ENCODE peak calls at places on chromosomes 16 and 17, in six cellular contexts. J, X, P, W, Y and S are unnamed samples.

GRCh38 chr17:73820686-73821448 is 176.6 kb upstream of the SDK2 start:
- DNase-seq in X (no peak), Y (no peak), W (peak; percentile 30), J (no peak), P (no peak), S (no peak)

GRCh38 chr16:7397901-7398300 is 65.3 kb downstream of the RBFOX1 start:
- DNase-seq in P (no peak), Y (no peak), J (no peak), W (no peak), X (no peak), S (peak; percentile 9)

GRCh38 chr17:66531826-66532439 is 229.5 kb downstream of the PRKCA start:
- DNase-seq in Y (no peak), W (no peak), J (no peak), X (no peak), P (no peak), S (no peak)

GRCh38 chr16:55773859-55774549 is 58.9 kb downstream of the CES1 start:
- DNase-seq in W (no peak), X (no peak), P (no peak), J (no peak), Y (no peak), S (no peak)

GRCh38 chr16:66275795-66276428 is 90.6 kb upstream of the CDH5 start:
- DNase-seq in J (no peak), W (no peak), P (no peak), X (no peak), Y (no peak), S (peak; percentile 60)

GRCh38 chr17:71472809-71473789 is 647.7 kb upstream of the SOX9 start:
- DNase-seq in J (no peak), Y (no peak), W (peak; percentile 1), X (no peak), P (peak; percentile 6), S (peak; percentile 43)

GRCh38 chr17:74407384-74407783 is 24.5 kb upstream of the GPRC5C start:
- DNase-seq in Y (no peak), J (no peak), X (no peak), P (no peak), W (no peak), S (no peak)

GRCh38 chr16:87851141-87851587 is 18.1 kb downstream of the SLC7A5 start:
- DNase-seq in Y (no peak), W (no peak), X (no peak), P (no peak), J (no peak), S (no peak)

GRCh38 chr17:60652484-60653247 is 25.0 kb upstream of the BCAS3 start:
- DNase-seq in P (no peak), X (no peak), W (no peak), Y (no peak), J (no peak), S (no peak)

GRCh38 chr17:28982191-28982793 is 23.5 kb downstream of the SEZ6 start:
- DNase-seq in P (peak; percentile 43), X (peak; percentile 13), J (no peak), Y (no peak), W (no peak), S (no peak)

GRCh38 chr16:3171855-3172593 is 16.0 kb upstream of the OR1F1 start:
- DNase-seq in X (no peak), P (no peak), Y (no peak), J (no peak), W (no peak), S (no peak)

GRCh38 chr17:73119631-73120030 is 27.1 kb upstream of the SLC39A11 start:
- DNase-seq in W (no peak), X (no peak), P (no peak), J (no peak), Y (no peak), S (no peak)

GRCh38 chr16:66457888-66458287 is 30.8 kb downstream of the BEAN1 start:
- DNase-seq in X (no peak), Y (no peak), P (no peak), J (no peak), W (no peak), S (peak; percentile 14)

GRCh38 chr16:82240111-82240510 is 70.1 kb upstream of the MPHOSPH6 start:
- DNase-seq in X (no peak), W (no peak), J (no peak), P (no peak), Y (no peak), S (no peak)

GRCh38 chr17:59707971-59708425 is 544 bp downstream of the VMP1 start:
- DNase-seq in J (no peak), X (no peak), P (no peak), W (no peak), Y (no peak), S (no peak)

GRCh38 chr16:87178977-87179376 is 138.2 kb downstream of the C16orf95 start:
- DNase-seq in Y (peak; percentile 41), J (no peak), W (no peak), P (peak; percentile 59), X (no peak), S (peak; percentile 24)

GRCh38 chr16:75243667-75244224 is 7.7 kb downstream of the BCAR1 start:
- DNase-seq in P (no peak), W (no peak), J (no peak), Y (peak; percentile 35), X (no peak), S (no peak)

GRCh38 chr17:1627987-1628855 is at the start of gene SLC43A2:
- DNase-seq in W (peak; percentile 95), P (peak; percentile 79), Y (peak; percentile 80), J (peak; percentile 61), X (peak; percentile 75), S (peak; percentile 87)

GRCh38 chr17:43434902-43435319 is 36.1 kb downstream of the ARL4D start:
- DNase-seq in J (no peak), Y (no peak), W (no peak), P (no peak), X (no peak), S (no peak)

GRCh38 chr17:68172461-68172954 is 75.3 kb upstream of the AMZ2 start:
- DNase-seq in P (peak; percentile 73), W (peak; percentile 63), Y (peak; percentile 72), J (peak; percentile 7), X (peak; percentile 61), S (peak; percentile 65)

GRCh38 chr17:7825206-7825980 is 8.6 kb upstream of the KDM6B start:
- DNase-seq in Y (no peak), X (no peak), P (no peak), J (no peak), W (peak; percentile 72), S (peak; percentile 74)

GRCh38 chr16:85574672-85575475 is 38.2 kb upstream of the GSE1 start:
- DNase-seq in X (no peak), W (peak; percentile 59), Y (no peak), J (no peak), P (no peak), S (no peak)

GRCh38 chr16:30875881-30876791 is 17.7 kb downstream of the BCL7C start:
- DNase-seq in J (no peak), W (no peak), X (no peak), Y (no peak), P (no peak), S (peak; percentile 67)

GRCh38 chr17:44906987-44907681 is 7.9 kb upstream of the EFTUD2 start:
- DNase-seq in X (no peak), P (no peak), W (no peak), Y (no peak), J (no peak), S (no peak)

GRCh38 chr17:36661047-36661666 is 59.8 kb downstream of the MRM1 start:
- DNase-seq in P (no peak), Y (no peak), J (no peak), W (peak; percentile 71), X (no peak), S (no peak)

GRCh38 chr16:31008154-31008950 is 2.1 kb downstream of the STX1B start:
- DNase-seq in Y (no peak), J (no peak), W (no peak), X (no peak), P (no peak), S (peak; percentile 55)

GRCh38 chr17:18219016-18219415 is 6.4 kb upstream of the LLGL1 start:
- DNase-seq in X (no peak), P (no peak), Y (peak; percentile 74), W (no peak), J (no peak), S (no peak)

GRCh38 chr17:38585056-38585804 is 20.5 kb downstream of the SRCIN1 start:
- DNase-seq in W (no peak), Y (no peak), X (no peak), P (no peak), J (no peak), S (no peak)

GRCh38 chr16:86288716-86289294 is 221.5 kb upstream of the FOXF1 start:
- DNase-seq in Y (no peak), P (no peak), X (no peak), J (no peak), W (no peak), S (no peak)

GRCh38 chr17:73689596-73690275 is 45.5 kb upstream of the SDK2 start:
- DNase-seq in Y (no peak), W (no peak), J (no peak), X (no peak), P (no peak), S (no peak)

GRCh38 chr16:11748404-11749254 is 6.0 kb upstream of the TXNDC11 start:
- DNase-seq in Y (no peak), X (no peak), W (no peak), J (no peak), P (no peak), S (no peak)

GRCh38 chr16:89922477-89922883 is 662 bp upstream of the TUBB3 start:
- DNase-seq in J (no peak), Y (peak; percentile 61), X (no peak), P (peak; percentile 80), W (peak; percentile 59), S (peak; percentile 93)

GRCh38 chr16:86044881-86045600 is 146.1 kb downstream of the IRF8 start:
- DNase-seq in X (no peak), P (no peak), W (no peak), J (no peak), Y (no peak), S (no peak)